ENCODE peak calls at places on chromosomes 6 and 20, in four cellular contexts. F, S, L and X are unnamed samples.

GRCh38 chr6:27130668-27131428 is 116.7 kb upstream of the PRSS16 start:
- DNase-seq in L (no peak), F (no peak), S (no peak), X (no peak)

GRCh38 chr6:134846865-134847264 is 103.0 kb downstream of the ALDH8A1 start:
- DNase-seq in S (no peak), F (no peak), L (no peak), X (no peak)

GRCh38 chr20:34023937-34024732 is 30.4 kb downstream of the RALY start:
- DNase-seq in L (no peak), S (no peak), F (no peak), X (no peak)

GRCh38 chr6:139448094-139448649 is 73.7 kb upstream of the CITED2 start:
- DNase-seq in F (no peak), L (peak; percentile 55), S (no peak), X (no peak)

GRCh38 chr20:21796059-21796458 is 90.6 kb downstream of the PAX1 start:
- DNase-seq in F (no peak), S (no peak), L (no peak), X (no peak)

GRCh38 chr6:28768187-28768913 is 155.4 kb downstream of the TRIM27 start:
- DNase-seq in L (no peak), S (no peak), F (no peak), X (no peak)

GRCh38 chr6:44047179-44047546 is 80.1 kb downstream of the MRPL14 start:
- DNase-seq in S (no peak), L (no peak), F (no peak), X (no peak)

GRCh38 chr20:57161478-57162194 is 104.8 kb downstream of the BMP7 start:
- DNase-seq in F (no peak), S (no peak), L (no peak), X (no peak)

GRCh38 chr20:48384147-48384818 is 443.5 kb downstream of the PREX1 start:
- DNase-seq in L (no peak), F (no peak), S (peak; percentile 78), X (peak; percentile 77)

GRCh38 chr6:47075168-47075567 is 33.0 kb upstream of the ADGRF1 start:
- DNase-seq in F (no peak), L (no peak), S (no peak), X (no peak)

GRCh38 chr6:75546401-75546800 is 52.8 kb upstream of the FILIP1 start:
- DNase-seq in L (no peak), S (no peak), F (no peak), X (no peak)

GRCh38 chr6:63819831-63820230 is 184.2 kb downstream of the PHF3 start:
- DNase-seq in F (no peak), L (no peak), S (no peak), X (no peak)

GRCh38 chr20:63610581-63611435 is 16.1 kb downstream of the GMEB2 start:
- DNase-seq in S (no peak), L (no peak), F (no peak), X (no peak)

GRCh38 chr6:115618311-115618710 is 442.4 kb downstream of the FRK start:
- DNase-seq in F (no peak), S (no peak), L (no peak), X (no peak)

GRCh38 chr6:141361559-141361958 is 771.2 kb upstream of the GJE1 start:
- DNase-seq in L (no peak), F (no peak), S (no peak), X (no peak)

GRCh38 chr20:32040142-32040953 is 11.7 kb upstream of the HCK start:
- DNase-seq in L (no peak), S (no peak), F (no peak), X (no peak)

GRCh38 chr20:63004607-63005211 is 2.1 kb downstream of the BHLHE23 start:
- DNase-seq in S (no peak), L (no peak), F (no peak), X (no peak)

GRCh38 chr6:53119349-53119748 is 29.3 kb downstream of the GCM1 start:
- DNase-seq in L (no peak), S (no peak), F (no peak), X (no peak)

GRCh38 chr6:126064994-126065401 is 78.7 kb downstream of the TRMT11 start:
- DNase-seq in S (peak; percentile 80), F (no peak), L (no peak), X (peak; percentile 36)

GRCh38 chr20:51160821-51161220 is 137.9 kb upstream of the KCNG1 start:
- DNase-seq in F (no peak), L (no peak), S (no peak), X (no peak)

GRCh38 chr20:51159303-51159702 is 136.4 kb upstream of the KCNG1 start:
- DNase-seq in L (no peak), S (no peak), F (no peak), X (peak; percentile 73)

GRCh38 chr20:51160011-51160410 is 137.1 kb upstream of the KCNG1 start:
- DNase-seq in L (no peak), F (no peak), S (no peak), X (no peak)

GRCh38 chr20:51163996-51164600 is 141.2 kb upstream of the KCNG1 start:
- DNase-seq in S (no peak), L (no peak), F (no peak), X (no peak)

GRCh38 chr20:51162015-51162414 is 139.1 kb upstream of the KCNG1 start:
- DNase-seq in L (no peak), F (no peak), S (no peak), X (no peak)
- TF ChIP-seq NRF1 in L (no peak), F (no peak), S (no peak), X (no peak)

GRCh38 chr6:79004239-79004638 is 73.8 kb downstream of the PHIP start:
- DNase-seq in S (no peak), L (no peak), F (no peak), X (no peak)
- TF ChIP-seq NRF1 in S (no peak), L (no peak), F (no peak), X (no peak)

GRCh38 chr20:16520154-16520553 is 53.1 kb downstream of the KIF16B start:
- DNase-seq in F (no peak), L (no peak), S (no peak), X (no peak)
- TF ChIP-seq NRF1 in F (no peak), L (no peak), S (no peak), X (no peak)

GRCh38 chr20:58362117-58362516 is 26.9 kb upstream of the VAPB start:
- DNase-seq in L (no peak), F (no peak), S (no peak), X (no peak)

GRCh38 chr20:58366016-58366415 is 23.0 kb upstream of the VAPB start:
- DNase-seq in S (no peak), F (no peak), L (no peak), X (no peak)

GRCh38 chr20:58362970-58363369 is 26.1 kb upstream of the VAPB start:
- DNase-seq in S (no peak), L (no peak), F (no peak), X (no peak)

GRCh38 chr20:58359441-58359840 is 29.6 kb upstream of the VAPB start:
- DNase-seq in L (no peak), F (no peak), S (no peak), X (no peak)

GRCh38 chr20:58361549-58361948 is 27.5 kb upstream of the VAPB start:
- DNase-seq in L (no peak), F (no peak), S (no peak), X (no peak)
- TF ChIP-seq NRF1 in L (no peak), F (no peak), S (no peak), X (no peak)

DNA sequence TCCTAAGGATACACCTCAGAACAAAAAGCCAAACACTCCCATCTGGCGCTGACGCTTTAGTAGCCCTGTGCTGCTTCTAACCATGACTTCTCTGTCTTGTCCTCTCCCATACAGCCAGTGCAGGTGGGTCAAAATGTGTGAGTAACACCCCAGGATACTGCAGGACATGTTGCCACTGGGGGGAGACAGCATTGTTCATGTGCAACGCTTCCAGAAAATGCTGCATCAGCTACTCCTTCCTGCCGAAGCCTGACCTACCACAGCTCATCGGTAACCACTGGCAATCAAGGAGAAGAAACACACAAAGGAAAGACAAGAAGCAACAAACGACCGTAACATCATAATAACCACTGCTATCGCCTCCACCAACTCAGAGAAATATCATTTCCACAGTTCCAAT is 1.4 kb downstream of the DEFB132 start:
- DNase-seq in S (peak; percentile 67), F (no peak), L (no peak), X (no peak)
- TF ChIP-seq NRF1 in S (no peak), F (no peak), L (no peak), X (no peak)

DNA sequence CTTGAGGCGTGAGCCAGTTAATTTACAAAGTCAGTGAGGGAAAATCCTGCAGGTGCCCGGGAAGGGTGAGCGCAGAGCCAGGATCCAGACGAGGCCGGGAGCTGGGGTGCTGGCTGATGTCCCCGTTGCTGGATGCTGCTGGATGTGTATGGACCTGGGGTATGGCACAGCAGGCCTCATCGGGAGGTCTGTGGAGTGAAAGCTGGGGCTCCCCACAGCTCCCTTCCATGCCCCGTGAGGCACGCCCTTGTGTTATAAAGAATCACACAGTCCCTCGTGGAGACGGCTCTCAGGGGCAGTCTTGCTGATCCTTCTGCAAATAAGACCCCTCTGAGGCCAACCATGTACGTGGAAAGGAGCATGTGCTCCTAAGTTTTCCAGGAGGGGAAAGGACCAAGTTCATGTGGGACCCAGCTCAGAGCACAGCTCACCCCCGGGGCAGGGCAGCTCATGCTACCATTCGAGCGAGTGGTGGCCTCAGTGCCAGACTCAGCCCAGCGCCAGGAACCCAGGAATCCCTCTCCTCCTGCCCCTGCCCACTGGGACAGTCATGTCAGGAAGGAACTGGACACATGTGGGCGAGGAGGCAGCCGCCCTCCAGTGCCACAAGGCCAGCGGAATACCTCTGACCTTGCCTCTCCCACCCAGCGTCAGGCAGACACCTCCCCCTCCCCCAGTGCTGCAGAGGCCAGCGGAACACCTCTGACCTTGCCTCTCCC is 97.5 kb downstream of the CDH4 start:
- DNase-seq in L (no peak), F (no peak), S (no peak), X (no peak)
- TF ChIP-seq NRF1 in L (no peak), F (no peak), S (no peak), X (no peak)

DNA sequence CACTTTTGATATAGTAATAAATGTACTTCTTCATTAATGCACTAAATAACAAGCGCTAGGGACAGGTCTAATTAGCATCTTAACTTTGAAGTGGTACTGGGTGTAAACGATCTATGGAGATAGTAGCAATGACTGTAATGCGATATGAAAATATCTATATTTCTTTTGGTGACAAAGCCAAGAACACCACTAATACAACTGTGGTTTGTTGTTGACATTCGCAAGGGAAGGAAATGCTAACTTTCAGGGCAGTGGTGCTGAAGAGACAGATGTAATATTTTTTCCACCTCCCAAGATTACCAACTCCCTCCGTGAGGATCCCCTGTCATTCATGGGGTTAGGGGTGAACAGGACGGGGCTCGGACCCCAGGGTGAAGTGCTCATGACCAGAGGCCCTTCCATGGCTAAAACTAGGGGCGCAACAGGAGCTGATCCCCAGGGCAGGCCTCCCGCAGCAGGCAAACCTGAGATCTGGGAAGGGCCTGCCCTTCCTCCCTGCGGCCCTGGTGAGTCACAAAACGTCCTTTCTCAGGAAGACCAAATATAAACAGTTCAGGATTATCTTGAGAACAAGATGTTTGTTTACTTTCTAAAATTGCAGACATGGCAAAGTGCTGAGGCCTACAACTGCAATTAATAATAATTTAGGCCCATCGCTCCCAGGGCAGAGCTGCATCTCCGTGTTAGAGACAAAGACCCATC is 65.0 kb upstream of the TOX2 start:
- DNase-seq in S (no peak), L (no peak), F (no peak), X (no peak)
- TF ChIP-seq NRF1 in S (no peak), L (no peak), F (no peak), X (no peak)

GRCh38 chr6:111951439-111952140 is 78.3 kb upstream of the FYN start:
- DNase-seq in L (no peak), F (no peak), S (no peak), X (no peak)
- TF ChIP-seq NRF1 in L (no peak), F (no peak), S (no peak), X (no peak)